ENCODE peak calls at places on chromosomes 7 and 10, in nine cellular contexts. N is osteocyte, F is WTC11, S is fibroblast of lung, T is nephron progenitor cell, J is sigmoid colon, M is NB4, V is lower lobe of right lung, C is AG09309. H is an unnamed sample.
A peak's percentile ranks its signal among the peaks of the same experiment; 100 is the strongest.

GRCh38 chr7:93902777-93903423 is 3.5 kb upstream of the GNGT1 start:
- DNase-seq in T (peak; percentile 20), S (peak; percentile 79), C (no peak), N (no peak), F (no peak), J (no peak), M (peak; percentile 64), V (no peak), H (no peak)

GRCh38 chr10:61900829-61901783 is at the start of gene ARID5B:
- DNase-seq in S (peak; percentile 80), V (no peak), F (peak; percentile 33), M (peak; percentile 71), C (no peak), J (no peak), N (no peak), T (peak; percentile 44), H (peak; percentile 42)

GRCh38 chr10:114824396-114824795 is 2.8 kb downstream of the FHIP2A start:
- DNase-seq in C (no peak), N (no peak), S (no peak), M (no peak), J (no peak), T (no peak), F (no peak), V (no peak), H (no peak)

GRCh38 chr10:113305871-113306270 is 247.0 kb upstream of the HABP2 start:
- DNase-seq in F (no peak), T (no peak), J (no peak), C (no peak), N (no peak), S (peak; percentile 47), V (no peak), M (no peak), H (no peak)

GRCh38 chr7:69782917-69783684 is 184.8 kb downstream of the AUTS2 start:
- DNase-seq in F (no peak), V (no peak), S (peak; percentile 70), M (no peak), J (peak; percentile 85), N (no peak), C (no peak), T (no peak), H (no peak)

GRCh38 chr10:28556142-28556541 is 23.2 kb downstream of the WAC start:
- DNase-seq in C (no peak), J (no peak), N (no peak), T (no peak), F (no peak), M (no peak), V (no peak), S (no peak), H (no peak)

GRCh38 chr7:31122649-31123058 is 70.5 kb downstream of the ADCYAP1R1 start:
- DNase-seq in V (peak; percentile 59), M (peak; percentile 92), C (peak; percentile 71), N (peak; percentile 87), T (peak; percentile 67), J (peak; percentile 86), S (peak; percentile 93), F (peak; percentile 78), H (peak; percentile 72)

GRCh38 chr7:68440870-68441269 is 1157.4 kb upstream of the AUTS2 start:
- DNase-seq in V (no peak), T (no peak), N (no peak), S (no peak), F (no peak), J (no peak), C (no peak), M (peak; percentile 23), H (no peak)

GRCh38 chr7:157652954-157653826 is 316.4 kb downstream of the DNAJB6 start:
- DNase-seq in V (no peak), T (no peak), C (no peak), J (no peak), M (no peak), F (no peak), S (no peak), N (no peak), H (no peak)

GRCh38 chr7:105429746-105430612 is 41.3 kb upstream of the SRPK2 start:
- DNase-seq in S (peak; percentile 57), J (no peak), N (no peak), C (no peak), V (no peak), T (no peak), F (peak; percentile 20), M (peak; percentile 73), H (no peak)

GRCh38 chr10:79381804-79382221 is 34.5 kb downstream of the PPIF start:
- DNase-seq in C (peak; percentile 58), T (no peak), N (peak; percentile 87), S (peak; percentile 82), J (peak; percentile 97), V (peak; percentile 53), M (no peak), F (no peak), H (no peak)

GRCh38 chr10:6164271-6165095 is 38.2 kb upstream of the PFKFB3 start:
- DNase-seq in F (no peak), C (no peak), S (no peak), J (peak; percentile 63), V (no peak), M (no peak), N (no peak), T (no peak), H (no peak)

GRCh38 chr7:117502338-117502737 is 22.5 kb downstream of the CFTR start:
- DNase-seq in C (no peak), S (no peak), V (no peak), T (no peak), J (no peak), M (no peak), N (no peak), F (no peak), H (no peak)

GRCh38 chr10:56632537-56632936 is 271.5 kb upstream of the ZWINT start:
- DNase-seq in J (no peak), N (no peak), S (no peak), F (no peak), T (no peak), C (no peak), M (no peak), V (no peak), H (no peak)

GRCh38 chr7:5525271-5526189 is 101.9 kb upstream of the TNRC18 start:
- DNase-seq in C (no peak), F (no peak), M (peak; percentile 69), N (no peak), T (no peak), V (no peak), J (peak; percentile 82), S (peak; percentile 74), H (no peak)

GRCh38 chr10:99913831-99914235 is 95.9 kb downstream of the DNMBP start:
- DNase-seq in F (peak; percentile 88), M (no peak), S (no peak), V (no peak), J (no peak), T (peak; percentile 62), N (no peak), C (no peak), H (peak; percentile 31)
- TF ChIP-seq CTCF in F (no peak), M (no peak), S (no peak), V (no peak), J (no peak), T (no peak), N (no peak), C (no peak), H (no peak)

GRCh38 chr7:33933611-33934281 is 28.4 kb downstream of the BMPER start:
- DNase-seq in F (no peak), V (no peak), C (peak; percentile 67), J (no peak), T (no peak), N (no peak), S (peak; percentile 53), M (no peak), H (no peak)
- TF ChIP-seq CTCF in F (no peak), V (no peak), C (no peak), J (no peak), T (no peak), N (no peak), S (no peak), M (no peak), H (no peak)

GRCh38 chr7:81503321-81503720 is 266.5 kb downstream of the HGF start:
- DNase-seq in M (no peak), N (no peak), T (no peak), S (no peak), F (no peak), V (no peak), J (no peak), C (no peak), H (no peak)

GRCh38 chr7:81503771-81504170 is 266.1 kb downstream of the HGF start:
- DNase-seq in F (no peak), T (no peak), V (no peak), C (no peak), J (no peak), N (no peak), S (no peak), M (no peak), H (no peak)

GRCh38 chr7:81500631-81501030 is 269.2 kb downstream of the HGF start:
- DNase-seq in S (no peak), F (no peak), N (no peak), C (no peak), J (no peak), M (no peak), T (no peak), V (no peak), H (no peak)

GRCh38 chr7:81501220-81501619 is 268.6 kb downstream of the HGF start:
- DNase-seq in N (no peak), C (no peak), J (no peak), V (no peak), S (peak; percentile 83), T (no peak), M (peak; percentile 64), F (no peak), H (no peak)

GRCh38 chr7:81499262-81500116 is 270.4 kb downstream of the HGF start:
- DNase-seq in V (no peak), M (peak; percentile 87), N (no peak), F (no peak), S (peak; percentile 93), C (peak; percentile 70), J (no peak), T (peak; percentile 17), H (no peak)
- TF ChIP-seq CTCF in V (peak; percentile 53), M (peak; percentile 47), N (peak; percentile 79), F (peak; percentile 37), S (peak; percentile 59), C (peak; percentile 58), J (peak; percentile 42), T (peak; percentile 62), H (peak; percentile 34)

GRCh38 chr7:87625101-87625500 is 3.1 kb upstream of the RUNDC3B start:
- DNase-seq in J (no peak), F (no peak), M (no peak), S (no peak), N (no peak), V (no peak), T (no peak), C (no peak), H (no peak)

GRCh38 chr7:87627634-87627994 is 584 bp upstream of the RUNDC3B start:
- DNase-seq in J (peak; percentile 71), F (peak; percentile 26), N (no peak), S (no peak), T (peak; percentile 44), V (peak; percentile 45), C (no peak), M (no peak), H (no peak)

GRCh38 chr7:87628780-87629569 is 777 bp downstream of the RUNDC3B start:
- DNase-seq in J (peak; percentile 64), T (peak; percentile 51), V (peak; percentile 51), F (peak; percentile 47), S (no peak), M (no peak), C (no peak), N (no peak), H (peak; percentile 42)

DNA sequence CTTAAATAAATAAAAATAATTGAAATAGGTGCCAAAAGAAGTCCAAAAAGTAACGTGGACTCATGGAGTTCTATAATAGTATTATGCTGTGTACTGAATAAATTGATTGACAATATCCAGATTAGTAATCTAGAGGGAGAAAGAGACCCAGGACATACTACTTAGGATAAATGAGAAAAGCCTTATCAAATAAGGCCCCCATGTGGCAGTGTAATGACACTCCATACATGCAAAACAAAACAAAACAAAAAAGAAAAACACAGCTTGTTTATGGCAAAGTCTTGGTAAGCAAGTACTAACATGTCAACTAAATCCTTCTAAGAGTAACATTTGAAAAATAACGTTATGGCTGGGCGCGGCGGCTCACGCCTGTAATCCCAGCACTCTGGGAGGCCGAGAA is 3.6 kb upstream of the RUNDC3B start:
- DNase-seq in N (no peak), S (no peak), F (no peak), J (no peak), V (no peak), M (no peak), T (no peak), C (no peak), H (no peak)
- TF ChIP-seq CTCF in N (no peak), S (no peak), F (no peak), J (no peak), V (no peak), M (no peak), T (no peak), C (no peak), H (no peak)

H was measured in glutamatergic neuron.